ENCODE peak calls at places on chromosomes 5 and 9, in five cellular contexts. V, X, K, E and U are unnamed samples.

GRCh38 chr9:96021616-96022444 is 146.3 kb downstream of the ERCC6L2 start:
- DNase-seq in V (no peak), X (no peak), K (no peak), E (no peak), U (no peak)

GRCh38 chr5:124072570-124072969 is 560.6 kb downstream of the CSNK1G3 start:
- DNase-seq in V (no peak), X (no peak), K (no peak), E (no peak), U (no peak)

GRCh38 chr9:34197756-34198711 is 19.2 kb downstream of the UBAP1 start:
- DNase-seq in V (no peak), X (peak; percentile 45), K (no peak), E (no peak), U (no peak)

GRCh38 chr9:16252631-16253030 is 617.8 kb downstream of the BNC2 start:
- DNase-seq in V (no peak), X (no peak), K (no peak), E (no peak), U (no peak)

GRCh38 chr5:17186271-17186670 is 31.2 kb upstream of the BASP1 start:
- DNase-seq in V (no peak), X (no peak), K (no peak), E (no peak), U (no peak)

GRCh38 chr5:160462167-160462566 is 40.5 kb downstream of the PTTG1 start:
- DNase-seq in V (no peak), X (no peak), K (no peak), E (no peak), U (no peak)

GRCh38 chr5:82274343-82275266 is 3.5 kb downstream of the RPS23 start:
- DNase-seq in V (no peak), X (no peak), K (no peak), E (no peak), U (no peak)

GRCh38 chr5:95081500-95082355 is 203.2 kb downstream of the MCTP1 start:
- DNase-seq in V (no peak), X (peak; percentile 59), K (no peak), E (peak; percentile 11), U (no peak)

GRCh38 chr5:168992687-168993086 is 308.3 kb downstream of the SLIT3 start:
- DNase-seq in V (no peak), X (peak; percentile 58), K (no peak), E (no peak), U (no peak)

GRCh38 chr9:118961857-118962256 is 407.4 kb downstream of the BRINP1 start:
- DNase-seq in V (no peak), X (no peak), K (no peak), E (no peak), U (no peak)

GRCh38 chr9:120184266-120184665 is 395.7 kb downstream of the CDK5RAP2 start:
- DNase-seq in V (no peak), X (no peak), K (no peak), E (no peak), U (no peak)

GRCh38 chr5:157870837-157871834 is 12.2 kb upstream of the CLINT1 start:
- DNase-seq in V (no peak), X (no peak), K (no peak), E (no peak), U (no peak)

GRCh38 chr5:75465480-75465879 is 45.9 kb downstream of the CERT1 start:
- DNase-seq in V (no peak), X (no peak), K (no peak), E (no peak), U (no peak)

GRCh38 chr5:133240425-133241091 is 188.7 kb downstream of the HSPA4 start:
- DNase-seq in V (no peak), X (peak; percentile 50), K (no peak), E (peak; percentile 52), U (no peak)

GRCh38 chr9:116544896-116545295 is 142.2 kb upstream of the TRIM32 start:
- DNase-seq in V (no peak), X (no peak), K (no peak), E (no peak), U (no peak)

GRCh38 chr5:160198148-160198545 is 31.2 kb upstream of the FABP6 start:
- DNase-seq in V (no peak), X (no peak), K (no peak), E (no peak), U (no peak)

GRCh38 chr5:150107909-150108447 is 21.6 kb upstream of the CSF1R start:
- DNase-seq in V (no peak), X (peak; percentile 17), K (no peak), E (no peak), U (no peak)

GRCh38 chr9:76703270-76703669 is 61.0 kb upstream of the PCA3 start:
- DNase-seq in V (no peak), X (no peak), K (no peak), E (no peak), U (no peak)

GRCh38 chr9:7210854-7211637 is 453.3 kb downstream of the KDM4C start:
- DNase-seq in V (no peak), X (no peak), K (no peak), E (no peak), U (no peak)

GRCh38 chr5:126794157-126794828 is 17.4 kb downstream of the LMNB1 start:
- DNase-seq in V (no peak), X (no peak), K (no peak), E (no peak), U (no peak)

GRCh38 chr5:150302301-150303069 is at the start of gene ARSI:
- DNase-seq in V (peak; percentile 87), X (no peak), K (no peak), E (no peak), U (no peak)

GRCh38 chr9:101365181-101365580 is 19.6 kb downstream of the BAAT start:
- DNase-seq in V (no peak), X (no peak), K (no peak), E (no peak), U (no peak)

GRCh38 chr5:117414926-117415325 is 840.3 kb upstream of the SEMA6A start:
- DNase-seq in V (no peak), X (no peak), K (no peak), E (no peak), U (no peak)

DNA sequence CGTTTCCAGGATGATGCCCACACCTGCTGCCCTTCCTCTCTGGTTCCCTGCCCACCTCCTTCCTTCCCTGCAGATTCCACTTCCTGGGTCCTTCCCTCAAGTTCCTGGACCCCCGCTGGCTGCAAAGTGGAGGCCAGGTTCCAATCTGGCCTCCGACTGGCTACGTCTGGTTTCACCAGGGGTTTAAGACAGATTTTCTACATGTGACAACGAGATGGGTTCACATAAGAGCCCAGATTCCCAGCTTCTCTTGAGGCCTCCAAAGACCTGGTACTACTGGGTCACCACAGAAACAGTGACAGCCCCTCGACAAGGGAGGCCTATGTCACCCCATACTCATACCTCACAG is 2.1 kb downstream of the MGAT4B start:
- DNase-seq in V (no peak), X (no peak), K (no peak), E (no peak), U (no peak)
- H3K4me3 ChIP-seq in V (no peak overlapping the region), X (no peak overlapping the region), K (no peak overlapping the region), E (peak overlapping the region; percentile 88), U (no peak overlapping the region)

DNA sequence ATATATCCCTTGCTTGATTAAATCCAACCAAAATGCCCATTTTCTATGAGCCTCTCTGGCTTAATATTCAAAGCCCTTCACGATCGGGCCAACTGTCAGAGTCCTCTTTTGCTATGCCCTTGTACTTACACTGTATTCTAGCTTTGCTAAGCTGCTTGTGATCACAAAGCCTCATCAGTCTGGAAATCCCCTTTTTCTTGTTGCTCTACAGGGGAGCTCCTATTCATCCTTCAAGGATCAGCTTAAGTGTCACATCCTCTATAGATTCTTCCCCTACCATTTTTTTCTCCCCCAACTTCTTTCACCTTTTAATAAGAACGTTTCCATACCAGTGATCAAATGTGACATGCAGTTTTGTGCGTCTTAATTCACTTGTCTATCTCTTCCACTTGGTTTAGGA is 450.4 kb upstream of the CHD1 start:
- DNase-seq in V (no peak), X (no peak), K (no peak), E (no peak), U (no peak)
- H3K27ac ChIP-seq in V (no peak overlapping the region), X (no peak overlapping the region), K (no peak overlapping the region), E (no peak overlapping the region), U (no peak overlapping the region)

GRCh38 chr9:123926986-123927385 is 2.9 kb downstream of the DENND1A start:
- DNase-seq in V (no peak), X (no peak), K (no peak), E (no peak), U (no peak)
- H3K4me3 ChIP-seq in V (no peak overlapping the region), X (no peak overlapping the region), K (no peak overlapping the region), E (no peak overlapping the region), U (no peak overlapping the region)

DNA sequence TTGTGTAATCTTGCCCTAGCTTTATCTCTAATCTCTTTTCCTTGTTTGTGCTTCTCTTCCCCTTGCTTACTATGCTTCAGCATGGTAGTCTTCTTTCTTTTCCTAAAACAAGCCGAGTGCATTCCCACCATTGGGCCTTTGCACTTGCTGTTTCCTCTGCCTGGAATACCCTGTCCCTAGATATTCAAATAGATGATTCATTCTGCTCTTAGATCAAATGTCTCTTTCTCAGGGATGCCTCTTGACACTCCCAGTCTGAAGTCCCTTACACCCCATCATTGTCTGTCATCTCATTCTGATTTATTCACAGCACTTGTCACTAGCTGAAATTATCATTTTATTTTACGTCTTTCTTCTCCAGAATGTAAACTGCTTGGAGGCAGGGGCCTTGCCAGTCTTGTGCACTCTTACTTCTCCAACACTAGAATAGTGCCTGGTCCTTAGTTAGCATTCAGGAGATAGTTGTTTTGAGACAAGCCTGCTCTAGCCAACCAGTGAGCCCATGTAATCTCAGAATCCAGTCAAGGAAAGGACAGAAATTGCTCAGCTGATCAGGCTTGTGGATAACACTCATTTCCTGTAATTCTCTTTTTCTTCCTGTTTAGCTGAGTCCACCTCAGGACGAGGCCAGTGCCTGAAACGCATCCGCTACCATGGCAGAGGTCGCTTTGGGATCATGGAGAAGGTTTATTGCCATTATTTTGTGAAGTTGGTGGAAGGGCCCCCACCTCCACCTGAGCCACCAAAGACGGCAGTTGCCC is 25.4 kb downstream of the MRPL22 start:
- DNase-seq in V (no peak), X (no peak), K (no peak), E (no peak), U (no peak)
- H3K27ac ChIP-seq in V (no peak overlapping the region), X (no peak overlapping the region), K (no peak overlapping the region), E (peak overlapping the region; percentile 27), U (no peak overlapping the region)

GRCh38 chr5:73032635-73033034 is 76.8 kb downstream of the FCHO2 start:
- DNase-seq in V (no peak), X (no peak), K (no peak), E (no peak), U (no peak)

GRCh38 chr5:73030995-73031394 is 75.2 kb downstream of the FCHO2 start:
- DNase-seq in V (no peak), X (no peak), K (no peak), E (no peak), U (no peak)

GRCh38 chr5:73028991-73029540 is 73.2 kb downstream of the FCHO2 start:
- DNase-seq in V (no peak), X (no peak), K (no peak), E (no peak), U (no peak)

GRCh38 chr5:73031839-73032238 is 76.0 kb downstream of the FCHO2 start:
- DNase-seq in V (no peak), X (peak; percentile 30), K (no peak), E (no peak), U (no peak)

GRCh38 chr5:73030531-73030930 is 74.7 kb downstream of the FCHO2 start:
- DNase-seq in V (no peak), X (no peak), K (no peak), E (no peak), U (no peak)
- H3K4me3 ChIP-seq in V (no peak overlapping the region), X (no peak overlapping the region), K (no peak overlapping the region), E (no peak overlapping the region), U (no peak overlapping the region)

GRCh38 chr5:154049685-154050084 is 10.9 kb downstream of the MFAP3 start:
- DNase-seq in V (no peak), X (no peak), K (no peak), E (no peak), U (no peak)
- H3K27ac ChIP-seq in V (no peak overlapping the region), X (no peak overlapping the region), K (no peak overlapping the region), E (no peak overlapping the region), U (no peak overlapping the region)